ENCODE peak calls at places on chromosomes 16 and 17, in ten cellular contexts. T is aorta, E is erythroblast, U is dorsolateral prefrontal cortex, V is SIG-M5, P is EH, B is cardiac muscle cell, W is heart left ventricle, R is MM.1S, I is Calu3. G is an unnamed sample.
A peak's percentile ranks its signal among the peaks of the same experiment; 100 is the strongest.

GRCh38 chr16:50354082-50354481 is 14.7 kb downstream of the BRD7 start:
- DNase-seq in T (no peak), E (no peak), U (no peak), V (no peak), P (no peak), B (no peak), W (no peak), R (no peak), I (no peak), G (no peak)

GRCh38 chr17:17139972-17140589 is 66.1 kb downstream of the PLD6 start:
- DNase-seq in T (no peak), E (no peak), U (no peak), V (no peak), P (no peak), B (no peak), W (no peak), R (no peak), I (no peak), G (no peak)

GRCh38 chr17:31787857-31788570 is 71.0 kb downstream of the COPRS start:
- DNase-seq in T (peak; percentile 86), E (no peak), U (peak; percentile 65), V (no peak), P (peak; percentile 93), B (peak; percentile 90), W (no peak), R (no peak), I (no peak), G (no peak)

GRCh38 chr16:49600976-49601375 is 227.4 kb downstream of the C16orf78 start:
- DNase-seq in T (no peak), E (no peak), U (no peak), V (no peak), P (no peak), B (no peak), W (no peak), R (no peak), I (no peak), G (no peak)

GRCh38 chr16:66207139-66207863 is 159.2 kb upstream of the CDH5 start:
- DNase-seq in T (no peak), E (no peak), U (no peak), V (peak; percentile 39), P (peak; percentile 33), B (peak; percentile 65), W (no peak), R (no peak), I (no peak), G (no peak)

GRCh38 chr17:77323413-77324171 is 182.8 kb downstream of the SEC14L1 start:
- DNase-seq in T (peak; percentile 86), E (no peak), U (peak; percentile 3), V (no peak), P (peak; percentile 78), B (peak; percentile 91), W (peak; percentile 75), R (no peak), I (peak; percentile 55), G (no peak)

GRCh38 chr16:31351246-31351936 is 3.6 kb upstream of the ITGAX start:
- DNase-seq in T (no peak), E (no peak), U (no peak), V (no peak), P (no peak), B (no peak), W (no peak), R (no peak), I (no peak), G (no peak)

GRCh38 chr16:5062051-5062450 is 3.7 kb downstream of the C16orf89 start:
- DNase-seq in T (peak; percentile 42), E (no peak), U (no peak), V (no peak), P (no peak), B (no peak), W (no peak), R (no peak), I (no peak), G (no peak)

GRCh38 chr17:77319211-77320031 is 178.7 kb downstream of the SEC14L1 start:
- DNase-seq in T (peak; percentile 94), E (no peak), U (no peak), V (peak; percentile 32), P (peak; percentile 92), B (peak; percentile 82), W (peak; percentile 89), R (peak; percentile 86), I (peak; percentile 89), G (no peak)

GRCh38 chr17:49439673-49440571 is 25.2 kb upstream of the PHB1 start:
- DNase-seq in T (peak; percentile 57), E (no peak), U (no peak), V (no peak), P (peak; percentile 12), B (no peak), W (no peak), R (no peak), I (no peak), G (no peak)

GRCh38 chr17:21385281-21385845 is 9.2 kb downstream of the KCNJ12 start:
- DNase-seq in T (no peak), E (no peak), U (peak; percentile 88), V (no peak), P (no peak), B (no peak), W (no peak), R (no peak), I (no peak), G (no peak)

GRCh38 chr16:17215306-17215705 is 255.5 kb downstream of the XYLT1 start:
- DNase-seq in T (no peak), E (no peak), U (no peak), V (no peak), P (no peak), B (no peak), W (no peak), R (no peak), I (no peak), G (no peak)

GRCh38 chr17:81813861-81814683 is 10.1 kb downstream of the GCGR start:
- DNase-seq in T (no peak), E (no peak), U (no peak), V (no peak), P (no peak), B (no peak), W (no peak), R (no peak), I (no peak), G (no peak)

GRCh38 chr17:83194189-83194565 is 114.8 kb downstream of the METRNL start:
- DNase-seq in T (peak; percentile 76), E (no peak), U (no peak), V (no peak), P (no peak), B (no peak), W (no peak), R (no peak), I (no peak), G (no peak)

GRCh38 chr17:46192484-46193245 is 564 bp downstream of the KANSL1 start:
- DNase-seq in T (peak; percentile 89), E (peak; percentile 84), U (peak; percentile 60), V (no peak), P (peak; percentile 84), B (peak; percentile 83), W (peak; percentile 75), R (peak; percentile 60), I (peak; percentile 84), G (peak; percentile 85)

GRCh38 chr16:4283939-4284338 is 11.1 kb upstream of the TFAP4 start:
- DNase-seq in T (no peak), E (no peak), U (no peak), V (no peak), P (peak; percentile 64), B (no peak), W (no peak), R (no peak), I (peak; percentile 38), G (no peak)

GRCh38 chr17:40306395-40306794 is 2.6 kb upstream of the RARA start:
- DNase-seq in T (no peak), E (peak; percentile 39), U (no peak), V (no peak), P (peak; percentile 64), B (no peak), W (no peak), R (no peak), I (peak; percentile 17), G (no peak)

GRCh38 chr16:80718480-80719220 is 85.7 kb downstream of the CDYL2 start:
- DNase-seq in T (no peak), E (no peak), U (peak; percentile 58), V (no peak), P (peak; percentile 51), B (peak; percentile 33), W (no peak), R (no peak), I (peak; percentile 76), G (no peak)

GRCh38 chr17:2347805-2348685 is 10.7 kb downstream of the SGSM2 start:
- DNase-seq in T (no peak), E (no peak), U (no peak), V (no peak), P (peak; percentile 94), B (peak; percentile 69), W (no peak), R (no peak), I (peak; percentile 46), G (peak; percentile 62)

GRCh38 chr16:66523861-66524354 is 26.0 kb downstream of the TK2 start:
- DNase-seq in T (peak; percentile 48), E (no peak), U (no peak), V (peak; percentile 8), P (no peak), B (peak; percentile 55), W (no peak), R (peak; percentile 90), I (no peak), G (no peak)

GRCh38 chr16:22898874-22899348 is 84.9 kb downstream of the HS3ST2 start:
- DNase-seq in T (peak; percentile 83), E (peak; percentile 68), U (peak; percentile 52), V (no peak), P (peak; percentile 60), B (peak; percentile 85), W (peak; percentile 81), R (peak; percentile 68), I (peak; percentile 86), G (peak; percentile 89)

GRCh38 chr16:72501739-72502653 is 330.0 kb upstream of the PMFBP1 start:
- DNase-seq in T (no peak), E (peak; percentile 65), U (peak; percentile 10), V (no peak), P (peak; percentile 77), B (peak; percentile 88), W (no peak), R (peak; percentile 16), I (peak; percentile 70), G (peak; percentile 37)

GRCh38 chr16:25014500-25015147 is 545 bp downstream of the ARHGAP17 start:
- DNase-seq in T (peak; percentile 85), E (peak; percentile 50), U (peak; percentile 55), V (no peak), P (peak; percentile 69), B (peak; percentile 52), W (peak; percentile 77), R (peak; percentile 18), I (peak; percentile 56), G (peak; percentile 75)

GRCh38 chr16:10817963-10818941 is at the start of gene TVP23A:
- DNase-seq in T (no peak), E (no peak), U (peak; percentile 41), V (no peak), P (no peak), B (peak; percentile 47), W (no peak), R (no peak), I (no peak), G (peak; percentile 61)

GRCh38 chr17:42459983-42460300 is 1.3 kb downstream of the ATP6V0A1 start:
- DNase-seq in T (no peak), E (peak; percentile 72), U (no peak), V (no peak), P (peak; percentile 71), B (peak; percentile 63), W (no peak), R (peak; percentile 78), I (no peak), G (no peak)

GRCh38 chr16:20814761-20815160 is 8.4 kb downstream of the REXO5 start:
- DNase-seq in T (no peak), E (peak; percentile 72), U (no peak), V (no peak), P (no peak), B (no peak), W (no peak), R (no peak), I (no peak), G (no peak)

GRCh38 chr16:8804313-8804712 is 6.7 kb downstream of the PMM2 start:
- DNase-seq in T (no peak), E (peak; percentile 55), U (no peak), V (no peak), P (no peak), B (no peak), W (no peak), R (no peak), I (no peak), G (no peak)

GRCh38 chr16:46898006-46898405 is 13.8 kb downstream of the GPT2 start:
- DNase-seq in T (no peak), E (no peak), U (no peak), V (no peak), P (no peak), B (no peak), W (no peak), R (no peak), I (no peak), G (no peak)